ENCODE peak calls at places on chromosomes 7 and 10, in six cellular contexts. K, E, G, Z, V and O are unnamed samples.

GRCh38 chr7:44291066-44291732 is 34.2 kb downstream of the CAMK2B start:
- DNase-seq in V (peak; percentile 29), G (peak; percentile 98), Z (no peak), E (no peak), K (no peak), O (no peak)

GRCh38 chr7:43569424-43569823 is 13.5 kb upstream of the STK17A start:
- DNase-seq in E (no peak), Z (no peak), G (peak; percentile 39), K (no peak), V (no peak), O (no peak)

GRCh38 chr7:16930958-16931357 is 49.2 kb upstream of the AGR3 start:
- DNase-seq in K (no peak), E (no peak), Z (no peak), G (no peak), V (no peak), O (no peak)

GRCh38 chr7:28672397-28672797 is 260.1 kb downstream of the CREB5 start:
- DNase-seq in Z (no peak), E (no peak), G (no peak), K (no peak), V (no peak), O (no peak)

GRCh38 chr10:5423774-5424173 is 11.4 kb downstream of the NET1 start:
- DNase-seq in Z (no peak), G (peak; percentile 66), V (no peak), K (no peak), E (no peak), O (no peak)

GRCh38 chr7:100602889-100603696 is 930 bp downstream of the PCOLCE start:
- DNase-seq in V (no peak), E (no peak), Z (no peak), K (no peak), G (peak; percentile 88), O (peak; percentile 47)

GRCh38 chr10:123140164-123140982 is 4.6 kb downstream of the HMX3 start:
- DNase-seq in E (no peak), Z (peak; percentile 38), G (no peak), V (no peak), K (no peak), O (no peak)

GRCh38 chr10:36534471-36535002 is 590.9 kb upstream of the ANKRD30A start:
- DNase-seq in G (peak; percentile 76), K (peak; percentile 9), Z (peak; percentile 40), V (no peak), E (no peak), O (no peak)

GRCh38 chr10:43093423-43094090 is 16.7 kb downstream of the RET start:
- DNase-seq in G (no peak), E (no peak), Z (peak; percentile 24), K (peak; percentile 60), V (no peak), O (no peak)
- TF ChIP-seq CTCF in G (no peak), E (peak; percentile 44), Z (no peak), K (peak; percentile 59), V (no peak), O (no peak)

DNA sequence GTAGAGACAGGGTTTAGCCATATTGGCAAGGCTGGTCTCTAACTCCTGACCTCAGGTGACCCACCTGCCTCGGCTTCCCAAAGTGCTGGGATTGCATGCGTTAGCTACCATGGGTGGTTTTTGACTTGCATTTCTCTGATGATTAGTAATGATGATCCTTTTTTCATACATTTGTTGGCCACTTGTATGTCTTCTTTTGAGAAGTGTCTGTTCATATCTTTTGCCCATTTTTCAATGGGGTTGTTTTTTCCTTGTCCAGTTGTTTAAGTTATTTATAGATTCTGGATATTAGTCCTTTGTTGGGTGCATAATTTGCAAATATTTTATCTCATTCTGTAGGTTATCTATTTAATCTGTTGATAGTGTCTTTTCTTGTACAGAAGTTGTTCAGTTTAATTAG is 4.3 kb upstream of the OR13A1 start:
- DNase-seq in V (no peak), E (no peak), Z (no peak), G (no peak), K (no peak), O (no peak)
- H3K4me3 ChIP-seq in V (no peak overlapping the region), E (no peak overlapping the region), Z (no peak overlapping the region), G (no peak overlapping the region), K (no peak overlapping the region), O (no peak overlapping the region)

DNA sequence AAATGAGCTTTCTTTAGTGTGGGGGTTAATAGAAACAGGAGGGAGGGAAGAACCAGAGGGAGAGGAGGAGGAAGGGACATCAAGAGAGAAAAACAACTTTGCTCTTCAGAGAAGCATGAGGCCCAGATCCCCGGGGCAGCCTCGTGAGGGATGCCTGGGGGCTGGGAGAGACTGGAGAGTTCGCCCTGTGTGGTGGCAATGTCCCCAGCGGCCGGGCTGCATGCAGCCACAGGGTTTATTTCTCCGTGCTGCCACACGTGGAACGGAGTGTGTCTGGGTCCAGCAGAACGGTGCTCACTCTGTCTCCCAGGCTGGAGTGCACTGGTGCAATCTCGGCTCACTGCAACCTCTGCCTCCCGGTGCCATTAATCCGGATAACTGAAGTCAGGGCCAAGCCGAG is 257.6 kb downstream of the ACTR3B start:
- DNase-seq in Z (no peak), V (no peak), E (no peak), K (no peak), G (no peak), O (no peak)
- TF ChIP-seq CTCF in Z (no peak), V (no peak), E (no peak), K (no peak), G (no peak), O (no peak)

DNA sequence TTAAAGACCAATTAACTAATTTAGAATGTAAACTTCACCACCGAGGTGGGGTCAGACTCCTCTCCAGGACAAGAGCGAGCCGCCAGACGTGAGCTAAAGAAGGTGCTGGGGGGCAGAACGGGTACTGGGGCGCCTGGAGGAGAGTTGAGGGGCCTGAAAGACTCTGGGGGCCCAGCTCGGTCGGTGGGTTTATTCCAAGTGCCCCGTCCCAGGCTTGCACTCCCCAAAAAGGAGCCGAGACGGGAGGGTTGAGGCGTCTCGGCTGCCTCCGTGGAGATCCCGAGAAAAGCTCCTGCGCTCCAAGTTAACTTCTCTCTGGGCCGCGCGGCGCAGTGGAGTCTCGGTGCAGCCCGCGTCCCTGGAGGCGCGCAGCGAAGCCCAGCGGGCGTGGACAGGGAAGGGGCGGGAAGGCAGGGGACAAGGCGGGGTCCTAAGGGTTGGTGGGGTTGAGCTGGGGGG is 553.3 kb downstream of the TFEC start:
- DNase-seq in Z (no peak), E (no peak), G (no peak), V (no peak), K (no peak), O (no peak)
- H3K4me3 ChIP-seq in Z (peak overlapping the region; percentile 5), E (no peak overlapping the region), G (peak overlapping the region; percentile 36), V (no peak overlapping the region), K (no peak overlapping the region), O (peak overlapping the region; percentile 40)

GRCh38 chr10:86291616-86292340 is 74.8 kb downstream of the GRID1 start:
- DNase-seq in E (no peak), Z (no peak), V (peak; percentile 3), G (no peak), K (peak; percentile 31), O (no peak)
- TF ChIP-seq CTCF in E (peak; percentile 31), Z (no peak), V (no peak), G (no peak), K (peak; percentile 61), O (no peak)

GRCh38 chr7:7164590-7164989 is 17.8 kb upstream of the C1GALT1 start:
- DNase-seq in Z (no peak), G (no peak), E (no peak), K (no peak), V (peak; percentile 62), O (no peak)

GRCh38 chr7:7156663-7157062 is 25.7 kb upstream of the C1GALT1 start:
- DNase-seq in G (no peak), E (peak; percentile 81), K (no peak), Z (no peak), V (no peak), O (no peak)

GRCh38 chr7:7157887-7158271 is 24.5 kb upstream of the C1GALT1 start:
- DNase-seq in V (no peak), Z (no peak), E (no peak), G (peak; percentile 78), K (no peak), O (no peak)

GRCh38 chr7:7157177-7157886 is 25.0 kb upstream of the C1GALT1 start:
- DNase-seq in K (no peak), G (peak; percentile 84), Z (no peak), V (no peak), E (no peak), O (peak; percentile 76)

DNA sequence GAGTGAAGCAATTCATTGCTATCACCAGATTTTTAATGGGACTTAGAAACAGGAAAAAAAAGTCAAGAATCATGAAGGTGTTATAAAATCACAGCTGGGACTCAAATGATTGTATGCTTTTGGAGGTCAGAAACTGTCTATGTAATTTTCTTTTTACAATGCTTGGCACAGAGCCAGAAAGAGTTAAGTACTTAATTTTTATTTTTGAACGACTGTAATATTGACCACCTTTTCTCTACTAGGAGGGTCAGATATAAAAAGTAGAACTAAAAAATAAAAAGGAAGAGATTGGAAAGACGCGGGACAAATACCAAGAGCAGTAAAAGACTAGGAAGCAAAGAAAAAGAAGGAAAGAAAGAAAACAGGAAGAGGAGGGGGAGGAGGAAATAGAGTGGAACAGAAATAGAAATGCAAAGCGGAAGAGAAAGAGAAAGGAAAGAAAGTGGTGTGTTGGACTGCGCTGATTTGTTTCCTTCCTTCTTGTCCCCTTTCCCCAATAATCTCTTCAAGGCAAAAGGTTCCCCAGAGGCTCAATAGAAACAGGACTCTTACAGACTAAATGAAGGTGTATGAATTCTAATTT is 23.2 kb upstream of the C1GALT1 start:
- DNase-seq in K (no peak), Z (no peak), G (peak; percentile 23), E (no peak), V (no peak), O (no peak)
- H3K4me3 ChIP-seq in K (no peak overlapping the region), Z (no peak overlapping the region), G (no peak overlapping the region), E (peak overlapping the region; percentile 58), V (no peak overlapping the region), O (no peak overlapping the region)